ENCODE peak calls at places on chromosomes 5 and 9, in eight cellular contexts. One of them, this sample, is unnamed.

GRCh38 chr5:133056891-133057290 is 5.1 kb downstream of the HSPA4 start:
- DNase-seq in chondrocyte: no peak
- DNase-seq in B cell: no peak
- DNase-seq in GM12878: no peak
- DNase-seq in endothelial cell of umbilical vein: no peak
- DNase-seq in GM06990: no peak
- DNase-seq in body of pancreas: no peak
- DNase-seq in RWPE1: no peak
- DNase-seq in this sample: no peak

GRCh38 chr9:71884005-71884404 is 27.0 kb downstream of the ABHD17B start:
- DNase-seq in GM06990: no peak
- DNase-seq in RWPE1: no peak
- DNase-seq in GM12878: no peak
- DNase-seq in chondrocyte: no peak
- DNase-seq in B cell: no peak
- DNase-seq in endothelial cell of umbilical vein: no peak
- DNase-seq in body of pancreas: no peak
- DNase-seq in this sample: no peak

GRCh38 chr5:54904425-54904824 is 81.0 kb downstream of the ESM1 start:
- DNase-seq in RWPE1: peak; percentile 60
- DNase-seq in body of pancreas: no peak
- DNase-seq in B cell: no peak
- DNase-seq in endothelial cell of umbilical vein: peak; percentile 52
- DNase-seq in GM06990: no peak
- DNase-seq in chondrocyte: no peak
- DNase-seq in GM12878: no peak
- DNase-seq in this sample: no peak

GRCh38 chr9:69071059-69071458 is 35.5 kb downstream of the FXN start:
- DNase-seq in endothelial cell of umbilical vein: no peak
- DNase-seq in RWPE1: no peak
- DNase-seq in body of pancreas: no peak
- DNase-seq in B cell: no peak
- DNase-seq in GM06990: no peak
- DNase-seq in GM12878: no peak
- DNase-seq in chondrocyte: no peak
- DNase-seq in this sample: no peak

GRCh38 chr5:172838151-172838875 is 4.3 kb downstream of the ERGIC1 start:
- DNase-seq in GM12878: no peak
- DNase-seq in endothelial cell of umbilical vein: no peak
- DNase-seq in chondrocyte: no peak
- DNase-seq in body of pancreas: no peak
- DNase-seq in GM06990: no peak
- DNase-seq in RWPE1: no peak
- DNase-seq in B cell: no peak
- DNase-seq in this sample: no peak

GRCh38 chr5:135240781-135241360 is 158.2 kb downstream of the MACROH2A1 start:
- DNase-seq in RWPE1: no peak
- DNase-seq in body of pancreas: no peak
- DNase-seq in endothelial cell of umbilical vein: no peak
- DNase-seq in chondrocyte: no peak
- DNase-seq in B cell: no peak
- DNase-seq in GM12878: no peak
- DNase-seq in GM06990: no peak
- DNase-seq in this sample: peak; percentile 7

GRCh38 chr9:119283118-119283794 is 86.0 kb downstream of the BRINP1 start:
- DNase-seq in GM06990: no peak
- DNase-seq in B cell: no peak
- DNase-seq in endothelial cell of umbilical vein: no peak
- DNase-seq in RWPE1: peak; percentile 8
- DNase-seq in chondrocyte: no peak
- DNase-seq in GM12878: no peak
- DNase-seq in body of pancreas: no peak
- DNase-seq in this sample: no peak

GRCh38 chr5:171840701-171841522 is 55.3 kb downstream of the SMIM23 start:
- DNase-seq in body of pancreas: no peak
- DNase-seq in B cell: no peak
- DNase-seq in GM12878: no peak
- DNase-seq in chondrocyte: no peak
- DNase-seq in GM06990: no peak
- DNase-seq in RWPE1: no peak
- DNase-seq in endothelial cell of umbilical vein: no peak
- DNase-seq in this sample: no peak

GRCh38 chr9:82363666-82364065 is 375.1 kb downstream of the SPATA31D1 start:
- DNase-seq in chondrocyte: no peak
- DNase-seq in B cell: no peak
- DNase-seq in GM06990: no peak
- DNase-seq in body of pancreas: no peak
- DNase-seq in RWPE1: no peak
- DNase-seq in endothelial cell of umbilical vein: no peak
- DNase-seq in GM12878: no peak
- DNase-seq in this sample: no peak

GRCh38 chr5:14726066-14726838 is 61.7 kb downstream of the OTULIN start:
- DNase-seq in endothelial cell of umbilical vein: no peak
- DNase-seq in GM06990: no peak
- DNase-seq in RWPE1: peak; percentile 69
- DNase-seq in chondrocyte: no peak
- DNase-seq in body of pancreas: no peak
- DNase-seq in GM12878: no peak
- DNase-seq in B cell: no peak
- DNase-seq in this sample: no peak

GRCh38 chr9:97501177-97501971 is at the start of gene TMOD1:
- DNase-seq in chondrocyte: no peak
- DNase-seq in body of pancreas: peak; percentile 89
- DNase-seq in B cell: peak; percentile 63
- DNase-seq in RWPE1: peak; percentile 93
- DNase-seq in GM12878: no peak
- DNase-seq in GM06990: peak; percentile 85
- DNase-seq in endothelial cell of umbilical vein: peak; percentile 55
- DNase-seq in this sample: peak; percentile 77

GRCh38 chr5:106825379-106825778 is 845.4 kb downstream of the EFNA5 start:
- DNase-seq in GM12878: no peak
- DNase-seq in RWPE1: no peak
- DNase-seq in chondrocyte: no peak
- DNase-seq in body of pancreas: no peak
- DNase-seq in GM06990: no peak
- DNase-seq in B cell: no peak
- DNase-seq in endothelial cell of umbilical vein: no peak
- DNase-seq in this sample: no peak

GRCh38 chr5:133460172-133460758 is 152.1 kb downstream of the FSTL4 start:
- DNase-seq in GM06990: peak; percentile 17
- DNase-seq in body of pancreas: no peak
- DNase-seq in RWPE1: peak; percentile 87
- DNase-seq in GM12878: no peak
- DNase-seq in endothelial cell of umbilical vein: no peak
- DNase-seq in chondrocyte: no peak
- DNase-seq in B cell: peak; percentile 44
- DNase-seq in this sample: peak; percentile 35

GRCh38 chr5:159061186-159061796 is 38.4 kb downstream of the EBF1 start:
- DNase-seq in endothelial cell of umbilical vein: peak; percentile 45
- DNase-seq in B cell: no peak
- DNase-seq in chondrocyte: no peak
- DNase-seq in GM12878: no peak
- DNase-seq in GM06990: no peak
- DNase-seq in body of pancreas: peak; percentile 23
- DNase-seq in RWPE1: peak; percentile 17
- DNase-seq in this sample: no peak

GRCh38 chr5:81901539-81901938 is 70.3 kb upstream of the ATG10 start:
- DNase-seq in RWPE1: no peak
- DNase-seq in chondrocyte: no peak
- DNase-seq in body of pancreas: no peak
- DNase-seq in endothelial cell of umbilical vein: no peak
- DNase-seq in GM12878: no peak
- DNase-seq in B cell: no peak
- DNase-seq in GM06990: no peak
- DNase-seq in this sample: no peak

GRCh38 chr5:148875205-148875875 is 48.9 kb downstream of the ADRB2 start:
- DNase-seq in GM12878: no peak
- DNase-seq in GM06990: no peak
- DNase-seq in chondrocyte: no peak
- DNase-seq in B cell: no peak
- DNase-seq in endothelial cell of umbilical vein: no peak
- DNase-seq in RWPE1: no peak
- DNase-seq in body of pancreas: no peak
- DNase-seq in this sample: no peak

GRCh38 chr9:114417511-114417910 is 29.7 kb upstream of the AKNA start:
- DNase-seq in chondrocyte: no peak
- DNase-seq in endothelial cell of umbilical vein: no peak
- DNase-seq in GM06990: no peak
- DNase-seq in RWPE1: peak; percentile 34
- DNase-seq in GM12878: no peak
- DNase-seq in B cell: no peak
- DNase-seq in body of pancreas: no peak
- DNase-seq in this sample: no peak

GRCh38 chr5:27241564-27242257 is 203.3 kb upstream of the CDH9 start:
- DNase-seq in RWPE1: peak; percentile 32
- DNase-seq in endothelial cell of umbilical vein: no peak
- DNase-seq in body of pancreas: no peak
- DNase-seq in chondrocyte: no peak
- DNase-seq in B cell: no peak
- DNase-seq in GM06990: no peak
- DNase-seq in GM12878: no peak
- DNase-seq in this sample: no peak
- TF ChIP-seq CTCF in RWPE1: peak; percentile 56
- TF ChIP-seq CTCF in endothelial cell of umbilical vein: no peak
- TF ChIP-seq CTCF in body of pancreas: no peak
- TF ChIP-seq CTCF in chondrocyte: peak; percentile 66
- TF ChIP-seq CTCF in B cell: no peak
- TF ChIP-seq CTCF in GM06990: no peak
- TF ChIP-seq CTCF in GM12878: no peak
- TF ChIP-seq CTCF in this sample: no peak

GRCh38 chr9:130410443-130410842 is 34.3 kb upstream of the ASS1 start:
- DNase-seq in endothelial cell of umbilical vein: no peak
- DNase-seq in chondrocyte: no peak
- DNase-seq in GM12878: no peak
- DNase-seq in body of pancreas: no peak
- DNase-seq in RWPE1: no peak
- DNase-seq in GM06990: no peak
- DNase-seq in B cell: no peak
- DNase-seq in this sample: no peak

GRCh38 chr9:130406278-130406895 is 38.4 kb upstream of the ASS1 start:
- DNase-seq in endothelial cell of umbilical vein: no peak
- DNase-seq in RWPE1: peak; percentile 51
- DNase-seq in body of pancreas: no peak
- DNase-seq in GM06990: no peak
- DNase-seq in B cell: no peak
- DNase-seq in GM12878: no peak
- DNase-seq in chondrocyte: peak; percentile 58
- DNase-seq in this sample: no peak

GRCh38 chr9:130409250-130409649 is 35.5 kb upstream of the ASS1 start:
- DNase-seq in body of pancreas: no peak
- DNase-seq in RWPE1: no peak
- DNase-seq in chondrocyte: no peak
- DNase-seq in B cell: no peak
- DNase-seq in GM06990: no peak
- DNase-seq in endothelial cell of umbilical vein: no peak
- DNase-seq in GM12878: no peak
- DNase-seq in this sample: no peak

GRCh38 chr9:130407916-130408659 is 36.7 kb upstream of the ASS1 start:
- DNase-seq in body of pancreas: no peak
- DNase-seq in B cell: no peak
- DNase-seq in GM12878: no peak
- DNase-seq in RWPE1: no peak
- DNase-seq in endothelial cell of umbilical vein: no peak
- DNase-seq in chondrocyte: peak; percentile 26
- DNase-seq in GM06990: no peak
- DNase-seq in this sample: no peak

GRCh38 chr9:130408669-130409068 is 36.1 kb upstream of the ASS1 start:
- DNase-seq in RWPE1: no peak
- DNase-seq in GM06990: no peak
- DNase-seq in endothelial cell of umbilical vein: no peak
- DNase-seq in chondrocyte: peak; percentile 61
- DNase-seq in B cell: no peak
- DNase-seq in GM12878: no peak
- DNase-seq in body of pancreas: no peak
- DNase-seq in this sample: no peak
- TF ChIP-seq CTCF in RWPE1: no peak
- TF ChIP-seq CTCF in GM06990: peak; percentile 5
- TF ChIP-seq CTCF in endothelial cell of umbilical vein: no peak
- TF ChIP-seq CTCF in chondrocyte: no peak
- TF ChIP-seq CTCF in B cell: no peak
- TF ChIP-seq CTCF in GM12878: no peak
- TF ChIP-seq CTCF in body of pancreas: no peak
- TF ChIP-seq CTCF in this sample: no peak

DNA sequence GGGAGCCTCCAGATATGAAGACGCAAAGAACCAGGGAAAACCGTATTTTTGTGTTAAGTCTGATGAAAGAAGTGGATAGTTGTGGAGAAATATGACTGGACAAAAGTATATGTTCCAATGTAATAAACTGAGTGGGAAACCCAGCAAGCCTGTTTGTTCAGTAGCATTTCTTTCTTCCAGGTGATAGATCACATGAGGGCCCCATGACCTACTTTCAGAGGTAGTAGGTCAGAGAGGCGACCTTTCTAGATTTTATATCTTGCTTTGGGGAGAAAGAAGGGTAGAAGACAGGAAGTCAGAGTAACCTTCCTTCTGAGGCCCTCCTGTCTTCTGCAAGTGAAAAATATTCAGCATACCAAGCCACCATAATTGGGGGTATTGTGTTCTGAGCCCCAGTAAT is 31.5 kb downstream of the CCDC171 start:
- DNase-seq in B cell: no peak
- DNase-seq in chondrocyte: no peak
- DNase-seq in GM12878: no peak
- DNase-seq in RWPE1: no peak
- DNase-seq in GM06990: no peak
- DNase-seq in endothelial cell of umbilical vein: no peak
- DNase-seq in body of pancreas: no peak
- DNase-seq in this sample: no peak
- TF ChIP-seq CTCF in B cell: no peak
- TF ChIP-seq CTCF in chondrocyte: no peak
- TF ChIP-seq CTCF in GM12878: no peak
- TF ChIP-seq CTCF in RWPE1: no peak
- TF ChIP-seq CTCF in GM06990: no peak
- TF ChIP-seq CTCF in endothelial cell of umbilical vein: no peak
- TF ChIP-seq CTCF in body of pancreas: no peak
- TF ChIP-seq CTCF in this sample: no peak

DNA sequence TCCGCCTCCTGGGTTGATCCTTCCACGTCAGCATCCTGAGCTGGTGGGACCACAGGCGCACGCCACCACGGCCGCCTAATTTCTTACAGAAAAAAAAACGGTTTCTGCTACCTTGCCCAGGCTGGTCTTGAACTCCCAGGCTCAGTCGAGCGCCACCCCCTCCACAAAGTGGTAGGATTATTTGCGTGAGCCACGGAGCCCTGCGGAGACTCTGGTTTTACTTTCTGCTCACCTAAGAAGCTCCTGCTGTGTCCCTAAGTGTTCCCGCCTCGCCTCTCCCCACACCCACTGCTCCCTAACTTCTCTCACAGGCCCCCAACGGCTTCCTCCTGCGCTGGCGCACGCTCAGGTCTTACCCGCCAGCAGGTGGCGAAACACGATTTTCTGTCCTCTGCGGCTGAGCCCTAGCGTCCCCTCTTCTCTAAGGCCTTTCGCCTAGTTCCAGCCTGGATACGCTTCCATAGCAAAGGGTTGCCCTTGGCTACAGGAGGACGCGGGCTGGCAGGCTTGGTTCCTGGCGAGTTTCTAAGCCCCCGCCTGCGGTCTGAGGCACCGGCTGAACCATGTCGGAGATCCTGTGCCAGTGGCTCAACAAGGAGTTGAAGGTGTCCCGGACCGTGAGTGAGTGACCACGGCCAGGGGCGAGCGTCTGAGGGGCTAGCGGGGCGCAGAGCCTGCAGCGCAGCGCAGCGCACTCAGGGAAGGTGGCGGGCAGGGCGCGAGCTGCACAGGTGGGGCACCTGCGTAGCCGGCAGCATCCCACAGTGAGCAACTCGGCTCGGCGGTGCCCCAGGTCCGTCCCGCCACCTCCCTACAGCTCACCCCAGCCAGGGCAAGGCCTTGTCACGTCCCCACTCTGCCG is at the start of gene SPEF2:
- DNase-seq in body of pancreas: peak; percentile 91
- DNase-seq in B cell: peak; percentile 59
- DNase-seq in RWPE1: peak; percentile 84
- DNase-seq in chondrocyte: peak; percentile 88
- DNase-seq in endothelial cell of umbilical vein: peak; percentile 87
- DNase-seq in GM06990: peak; percentile 59
- DNase-seq in GM12878: no peak
- DNase-seq in this sample: peak; percentile 15
- TF ChIP-seq CTCF in body of pancreas: peak; percentile 90
- TF ChIP-seq CTCF in B cell: no peak
- TF ChIP-seq CTCF in RWPE1: peak; percentile 94
- TF ChIP-seq CTCF in chondrocyte: peak; percentile 97
- TF ChIP-seq CTCF in endothelial cell of umbilical vein: peak; percentile 86
- TF ChIP-seq CTCF in GM06990: peak; percentile 56
- TF ChIP-seq CTCF in GM12878: peak; percentile 57
- TF ChIP-seq CTCF in this sample: peak; percentile 75